ENCODE peak calls at places on chromosomes 11 and 22, in ten cellular contexts. N is upper lobe of right lung, P is right lobe of liver, O is mammary epithelial cell, U is H1, Q is heart right ventricle, Z is dorsolateral prefrontal cortex, X is NB4, E is OCI-LY7, V is fibroblast of mammary gland. I is an unnamed sample.

GRCh38 chr11:20561915-20562314 is 37.5 kb upstream of the SLC6A5 start:
- DNase-seq in X (no peak), Q (no peak), U (no peak), V (no peak), N (no peak), P (no peak), E (no peak), O (no peak), Z (no peak), I (no peak)

GRCh38 chr11:9001736-9002135 is 2.1 kb downstream of the NRIP3 start:
- DNase-seq in V (peak; percentile 85), P (no peak), Q (no peak), N (no peak), E (no peak), Z (no peak), U (no peak), O (peak; percentile 87), X (peak; percentile 90), I (peak; percentile 71)

GRCh38 chr11:62601114-62601363 is 626 bp downstream of the MTA2 start:
- DNase-seq in Z (peak; percentile 68), U (no peak), O (no peak), P (no peak), V (no peak), E (peak; percentile 43), N (no peak), Q (peak; percentile 57), X (peak; percentile 60), I (no peak)

GRCh38 chr22:29947410-29948387 is 64.7 kb downstream of the MTMR3 start:
- DNase-seq in N (no peak), Z (no peak), Q (no peak), E (no peak), P (no peak), V (peak; percentile 30), O (no peak), X (no peak), U (no peak), I (peak; percentile 70)

GRCh38 chr11:118789501-118790356 is 1.2 kb downstream of the DDX6 start:
- DNase-seq in X (peak; percentile 67), Z (no peak), U (peak; percentile 49), P (no peak), O (peak; percentile 26), E (peak; percentile 68), Q (no peak), N (no peak), V (peak; percentile 36), I (peak; percentile 34)

GRCh38 chr22:35218079-35218478 is 39.2 kb upstream of the HMGXB4 start:
- DNase-seq in Q (no peak), U (no peak), O (peak; percentile 42), Z (no peak), P (no peak), X (no peak), V (peak; percentile 55), E (no peak), N (no peak), I (no peak)

GRCh38 chr11:117934526-117935307 is 5.5 kb upstream of the TMPRSS13 start:
- DNase-seq in P (no peak), U (no peak), Q (no peak), N (no peak), X (no peak), O (no peak), Z (no peak), V (no peak), E (no peak), I (no peak)

GRCh38 chr11:43833657-43834073 is 47.0 kb upstream of the ALKBH3 start:
- DNase-seq in X (no peak), E (no peak), O (peak; percentile 46), N (no peak), U (no peak), Z (no peak), Q (no peak), P (no peak), V (peak; percentile 37), I (peak; percentile 70)

GRCh38 chr11:75593337-75593915 is 31.4 kb downstream of the SERPINH1 start:
- DNase-seq in U (no peak), Q (no peak), P (no peak), X (no peak), N (no peak), V (no peak), O (no peak), Z (no peak), E (no peak), I (no peak)

GRCh38 chr11:18727499-18728236 is 1.7 kb upstream of the IGSF22 start:
- DNase-seq in E (peak; percentile 78), P (no peak), U (peak; percentile 85), N (no peak), Z (no peak), V (peak; percentile 29), O (no peak), X (peak; percentile 56), Q (peak; percentile 31), I (peak; percentile 20)

GRCh38 chr11:117807482-117808272 is 10.7 kb upstream of the DSCAML1 start:
- DNase-seq in Q (peak; percentile 80), O (no peak), N (peak; percentile 86), U (peak; percentile 92), V (peak; percentile 65), P (peak; percentile 71), X (peak; percentile 77), Z (peak; percentile 81), E (peak; percentile 63), I (peak; percentile 78)

GRCh38 chr11:32821517-32821916 is 8.2 kb upstream of the PRRG4 start:
- DNase-seq in U (no peak), V (peak; percentile 47), E (no peak), N (no peak), O (peak; percentile 89), P (no peak), Z (no peak), Q (no peak), X (no peak), I (no peak)

DNA sequence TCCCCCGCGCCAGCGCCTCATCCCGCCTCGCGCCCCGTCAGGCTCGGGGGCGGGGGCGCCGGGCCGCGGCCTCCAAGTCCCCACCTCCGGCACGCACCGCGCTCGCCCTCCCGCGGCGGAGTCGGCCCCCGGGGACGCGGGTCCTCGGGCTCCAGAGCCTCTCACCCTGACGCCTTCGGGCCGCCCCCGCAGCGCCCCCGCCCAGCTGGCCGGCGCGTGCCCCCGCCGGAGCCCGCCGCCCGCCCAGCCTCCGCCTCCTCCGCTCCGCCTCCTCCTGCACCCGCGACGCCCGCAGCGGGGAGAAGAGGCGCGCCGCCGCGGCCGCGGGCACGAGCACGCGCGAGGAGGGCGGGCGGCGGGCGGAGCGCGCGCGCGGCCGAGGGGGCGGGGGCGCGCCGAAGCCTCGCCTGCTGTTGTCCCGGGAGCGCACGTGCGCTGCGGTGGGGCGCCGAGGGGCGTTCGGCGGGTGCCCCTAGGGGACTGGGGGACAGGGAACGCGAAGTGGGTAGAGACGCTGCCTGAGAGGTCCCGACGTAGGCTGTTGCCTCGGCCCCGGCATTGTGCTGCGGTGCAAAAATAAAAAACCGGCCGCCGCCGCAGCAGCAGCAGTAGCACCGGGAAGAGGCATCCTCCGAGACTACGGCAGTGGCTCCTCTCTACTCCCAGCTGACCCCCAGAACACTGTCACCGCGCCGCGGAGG is 87.4 kb upstream of the ARHGAP32 start:
- DNase-seq in U (peak; percentile 81), N (peak; percentile 93), Z (peak; percentile 88), O (peak; percentile 71), Q (peak; percentile 69), E (no peak), P (peak; percentile 91), X (peak; percentile 72), V (peak; percentile 56), I (peak; percentile 64)
- H3K4me3 ChIP-seq in U (peak overlapping the region; percentile 58), N (peak overlapping the region; percentile 64), Z (peak overlapping the region; percentile 61), O (peak overlapping the region; percentile 73), Q (peak overlapping the region; percentile 60), E (no peak overlapping the region), P (peak overlapping the region; percentile 53), X (peak overlapping the region; percentile 30), V (peak overlapping the region; percentile 60), I (peak overlapping the region; percentile 73)

GRCh38 chr11:35031869-35032268 is 107.1 kb upstream of the CD44 start:
- DNase-seq in N (no peak), U (no peak), E (no peak), O (peak; percentile 93), Z (no peak), X (no peak), V (peak; percentile 65), P (no peak), Q (no peak), I (no peak)
- TF ChIP-seq CTCF in N (no peak), U (no peak), E (no peak), O (no peak), Z (no peak), X (no peak), V (no peak), P (no peak), Q (no peak), I (no peak)

GRCh38 chr11:69705901-69706787 is 2.3 kb upstream of the FGF19 start:
- DNase-seq in N (no peak), U (no peak), X (no peak), P (no peak), O (no peak), Q (no peak), E (no peak), V (no peak), Z (no peak), I (no peak)
- H3K4me3 ChIP-seq in N (no peak overlapping the region), U (no peak overlapping the region), X (no peak overlapping the region), P (no peak overlapping the region), O (no peak overlapping the region), Q (no peak overlapping the region), E (peak overlapping the region; percentile 39), V (no peak overlapping the region), Z (no peak overlapping the region), I (no peak overlapping the region)

GRCh38 chr22:20774882-20775281 is 969 bp downstream of the SERPIND1 start:
- DNase-seq in O (no peak), P (no peak), U (no peak), E (no peak), X (no peak), V (no peak), Q (no peak), N (no peak), Z (no peak), I (no peak)

GRCh38 chr22:20776624-20777405 is 2.9 kb downstream of the SERPIND1 start:
- DNase-seq in O (no peak), Q (no peak), U (no peak), V (no peak), X (no peak), P (no peak), N (no peak), E (no peak), Z (no peak), I (no peak)

GRCh38 chr22:20775342-20775895 is 1.5 kb downstream of the SERPIND1 start:
- DNase-seq in E (no peak), V (no peak), X (no peak), U (no peak), N (no peak), Q (no peak), Z (no peak), P (no peak), O (no peak), I (peak; percentile 16)

GRCh38 chr22:20773793-20774212 is at the start of gene SERPIND1:
- DNase-seq in N (no peak), E (no peak), P (peak; percentile 72), X (no peak), Z (no peak), V (no peak), Q (no peak), U (no peak), O (no peak), I (no peak)

DNA sequence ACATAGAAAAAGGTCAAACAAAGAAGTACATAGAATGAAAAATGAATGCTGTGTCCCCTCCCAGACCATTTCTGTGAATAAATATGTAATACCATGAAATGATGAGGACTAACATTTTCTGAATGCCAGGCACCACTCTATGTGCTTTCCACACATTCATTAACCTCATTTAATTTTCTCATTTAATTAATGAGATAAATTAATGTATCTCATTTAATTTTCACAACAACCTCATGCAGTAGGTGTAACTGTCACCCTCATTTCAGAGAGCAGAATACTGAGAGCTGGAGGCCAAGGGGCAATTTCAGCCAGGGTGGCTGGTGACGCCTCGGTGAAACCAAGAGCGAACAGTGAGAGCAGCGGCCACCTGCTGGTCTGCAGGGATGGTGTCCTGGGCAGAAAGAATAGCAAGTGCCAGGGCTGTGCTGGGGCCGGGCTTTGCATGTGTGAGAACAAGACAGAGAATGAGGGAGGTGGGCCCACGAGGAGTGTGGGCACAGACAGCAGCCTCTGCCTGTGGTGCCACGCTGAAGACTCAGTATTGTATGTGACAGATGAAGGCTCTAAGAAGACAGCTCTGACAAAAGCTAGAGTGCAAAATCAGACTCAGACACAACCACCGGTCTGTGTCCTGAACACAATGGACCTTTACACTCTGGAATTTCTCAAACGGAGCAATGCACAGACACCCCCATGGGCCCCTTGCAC is 1.8 kb upstream of the SERPIND1 start:
- DNase-seq in V (no peak), P (peak; percentile 80), X (no peak), N (no peak), O (no peak), Q (no peak), Z (no peak), E (no peak), U (no peak), I (no peak)
- TF ChIP-seq CTCF in V (no peak), P (peak; percentile 38), X (no peak), N (no peak), O (no peak), Q (no peak), Z (no peak), E (no peak), U (peak; percentile 33), I (no peak)

I was measured in fibroblast of the aortic adventitia.